ENCODE peak calls at places on chromosomes 2 and 18, in six cellular contexts. X, B, Z, A, Y and T are unnamed samples.

GRCh38 chr2:108573070-108573469 is 38.8 kb downstream of the LIMS1 start:
- DNase-seq in B (no peak), Y (peak), A (no peak), Z (no peak), X (peak), T (no peak)

GRCh38 chr2:207248702-207249355 is 83.1 kb upstream of the KLF7 start:
- DNase-seq in X (peak), B (no peak), Z (no peak), A (no peak), Y (peak), T (no peak)

GRCh38 chr2:116676776-116677175 is 1137.7 kb upstream of the DDX18 start:
- DNase-seq in A (no peak), Y (no peak), B (no peak), X (no peak), Z (no peak), T (no peak)

GRCh38 chr2:237427807-237428506 is 14.0 kb upstream of the COL6A3 start:
- DNase-seq in A (no peak), Y (no peak), B (no peak), Z (no peak), X (no peak), T (no peak)

GRCh38 chr2:225458431-225459117 is 59.1 kb downstream of the NYAP2 start:
- DNase-seq in B (no peak), Z (no peak), A (no peak), X (no peak), Y (no peak), T (no peak)

GRCh38 chr2:148483675-148484074 is 160.9 kb upstream of the EPC2 start:
- DNase-seq in Y (peak), Z (no peak), X (peak), A (no peak), B (no peak), T (no peak)

GRCh38 chr2:104825124-104825865 is 28.6 kb upstream of the POU3F3 start:
- DNase-seq in A (no peak), X (peak), B (no peak), Y (no peak), Z (no peak), T (no peak)

GRCh38 chr2:86753606-86754005 is 33.5 kb downstream of the RMND5A start:
- DNase-seq in Y (no peak), B (no peak), Z (no peak), X (peak), A (no peak), T (no peak)

GRCh38 chr18:68847219-68847860 is 49.5 kb downstream of the CCDC102B start:
- DNase-seq in B (peak), X (peak), Z (no peak), A (no peak), Y (peak), T (peak)

GRCh38 chr18:32093106-32093511 is 1.4 kb downstream of the RNF138 start:
- DNase-seq in Y (peak), B (peak), A (no peak), X (peak), Z (peak), T (peak)

GRCh38 chr2:29742641-29743040 is 178.7 kb downstream of the ALK start:
- DNase-seq in X (no peak), Y (no peak), A (no peak), B (no peak), Z (no peak), T (no peak)

GRCh38 chr2:62147610-62148301 is 48.2 kb upstream of the B3GNT2 start:
- DNase-seq in B (no peak), X (peak), Y (peak), Z (no peak), A (no peak), T (peak)

GRCh38 chr2:62145478-62146100 is 50.3 kb upstream of the B3GNT2 start:
- DNase-seq in B (no peak), Y (no peak), A (no peak), Z (no peak), X (no peak), T (no peak)

GRCh38 chr2:62142054-62142453 is 53.9 kb upstream of the B3GNT2 start:
- DNase-seq in Y (no peak), Z (no peak), X (no peak), B (no peak), A (no peak), T (no peak)

GRCh38 chr2:62143696-62144095 is 52.2 kb upstream of the B3GNT2 start:
- DNase-seq in X (no peak), A (no peak), Y (no peak), B (no peak), Z (no peak), T (no peak)

DNA sequence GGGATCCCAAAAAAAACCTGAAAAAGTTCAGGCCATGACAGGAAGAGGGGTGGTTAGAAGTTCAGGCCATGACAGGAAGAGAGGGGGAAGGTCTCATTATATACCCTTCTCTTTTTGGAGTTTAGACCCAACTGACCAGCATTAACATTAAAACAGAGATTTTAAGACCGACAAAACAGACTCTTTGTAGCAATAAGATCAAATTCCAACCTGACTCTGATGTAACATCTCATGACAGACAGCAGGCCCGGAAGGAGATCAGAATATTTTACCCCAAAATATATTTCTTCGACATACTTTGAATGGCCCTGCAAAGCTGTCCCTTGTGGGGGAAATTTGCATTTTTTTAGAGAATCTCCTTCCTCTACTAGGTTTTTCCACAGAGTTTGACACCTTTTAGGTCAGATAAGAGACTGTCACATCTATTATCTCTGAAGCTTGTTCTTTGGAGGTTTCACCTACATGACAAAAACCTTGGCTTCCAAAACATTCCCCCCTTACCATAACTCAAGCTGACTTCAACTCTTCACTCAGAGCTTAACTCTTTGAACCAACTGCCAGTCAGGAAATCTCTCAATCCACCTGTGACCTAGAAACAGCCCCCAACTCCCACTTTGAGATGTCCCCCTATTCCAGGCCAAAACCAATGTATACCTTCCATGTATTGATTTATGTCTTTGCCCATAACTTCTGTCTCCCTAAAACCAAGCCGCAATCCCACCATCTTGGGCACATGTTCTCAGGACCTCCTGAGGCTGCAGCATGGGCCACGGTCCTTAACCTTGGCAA is 51.0 kb upstream of the B3GNT2 start:
- DNase-seq in X (no peak), A (no peak), Y (no peak), Z (no peak), B (no peak), T (no peak)
- H3K4me3 ChIP-seq in X (no peak), A (no peak), Y (no peak), Z (no peak), B (no peak), T (no peak)

DNA sequence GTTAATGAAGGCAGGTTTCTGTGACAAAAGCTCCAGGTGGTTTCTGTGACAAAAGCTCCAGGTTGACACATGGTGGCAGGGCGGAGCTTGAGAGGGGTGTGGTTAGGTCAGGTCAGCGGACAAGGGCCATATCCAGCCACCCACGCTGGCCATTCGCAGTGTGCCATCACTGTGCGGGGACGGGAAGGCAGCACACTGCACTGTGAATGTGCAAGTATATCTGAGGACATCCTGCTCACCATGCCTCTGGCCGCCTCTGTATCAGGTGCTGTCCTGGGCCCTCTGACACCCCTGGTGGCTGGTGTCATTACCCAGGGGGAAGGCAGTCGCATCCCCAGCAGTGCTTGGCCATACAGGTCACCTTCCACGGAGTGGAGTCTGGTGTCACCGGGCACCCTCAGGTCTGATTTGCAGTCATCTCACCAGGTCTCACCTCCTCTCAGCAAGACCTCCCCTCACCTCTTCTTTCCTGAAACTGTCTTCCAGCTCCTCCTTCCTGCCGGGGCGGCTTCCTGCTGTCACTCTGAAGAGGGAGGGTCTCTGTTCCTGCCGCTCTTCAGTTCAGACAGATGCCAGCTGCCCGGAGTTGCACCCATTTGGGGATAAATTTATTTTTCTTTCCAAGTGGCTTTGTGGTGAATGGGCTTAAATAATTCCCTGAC is 34.9 kb downstream of the CTIF start:
- DNase-seq in A (no peak), Z (no peak), Y (no peak), X (no peak), B (no peak), T (no peak)
- TF ChIP-seq CTCF in A (no peak), Z (no peak), Y (no peak), X (no peak), B (no peak), T (no peak)

GRCh38 chr2:18311413-18311812 is 249.0 kb downstream of the RDH14 start:
- DNase-seq in Z (no peak), Y (peak), A (no peak), B (no peak), X (peak), T (peak)
- H3K27ac ChIP-seq in Z (no peak), Y (peak), A (no peak), B (no peak), X (no peak), T (no peak)

GRCh38 chr2:239439383-239440315 is 38.8 kb upstream of the HDAC4 start:
- DNase-seq in A (no peak), X (no peak), B (no peak), Y (no peak), Z (peak), T (no peak)

GRCh38 chr2:239441724-239442123 is 40.9 kb upstream of the HDAC4 start:
- DNase-seq in B (no peak), X (no peak), A (no peak), Z (no peak), Y (no peak), T (no peak)

GRCh38 chr2:239440511-239440959 is 39.7 kb upstream of the HDAC4 start:
- DNase-seq in X (no peak), Y (no peak), B (no peak), A (no peak), Z (peak), T (no peak)

GRCh38 chr2:239442192-239442591 is 41.4 kb upstream of the HDAC4 start:
- DNase-seq in Y (no peak), X (no peak), Z (no peak), A (no peak), B (no peak), T (no peak)

GRCh38 chr2:239441261-239441701 is 40.5 kb upstream of the HDAC4 start:
- DNase-seq in X (no peak), Y (no peak), A (no peak), Z (no peak), B (no peak), T (no peak)
- H3K4me3 ChIP-seq in X (no peak), Y (no peak), A (no peak), Z (peak), B (no peak), T (no peak)